ENCODE peak calls at places on chromosome 2, in four cellular contexts. One of them, this sample, is unnamed.

GRCh38 chr2:3837086-3837485 is 133.7 kb downstream of the DCDC2C start:
- DNase-seq in HCT116: no peak
- DNase-seq in K562: no peak
- DNase-seq in HepG2: no peak
- DNase-seq in this sample: no peak

GRCh38 chr2:201854221-201854801 is 48.0 kb downstream of the CDK15 start:
- DNase-seq in K562: no peak
- DNase-seq in HepG2: no peak
- DNase-seq in HCT116: no peak
- DNase-seq in this sample: no peak

GRCh38 chr2:232336241-232336736 is 42.3 kb upstream of the ALPP start:
- DNase-seq in K562: no peak
- DNase-seq in HepG2: no peak
- DNase-seq in HCT116: no peak
- DNase-seq in this sample: no peak

GRCh38 chr2:1586946-1587840 is 157.1 kb downstream of the PXDN start:
- DNase-seq in HCT116: no peak
- DNase-seq in K562: no peak
- DNase-seq in HepG2: no peak
- DNase-seq in this sample: no peak

GRCh38 chr2:158502984-158503383 is 46.2 kb downstream of the PKP4 start:
- DNase-seq in HepG2: peak
- DNase-seq in HCT116: no peak
- DNase-seq in K562: no peak
- DNase-seq in this sample: no peak

GRCh38 chr2:134736167-134736885 is 17.5 kb upstream of the TMEM163 start:
- DNase-seq in K562: no peak
- DNase-seq in HCT116: peak
- DNase-seq in HepG2: no peak
- DNase-seq in this sample: no peak

GRCh38 chr2:33378551-33379220 is 97.8 kb upstream of the RASGRP3 start:
- DNase-seq in HepG2: no peak
- DNase-seq in K562: no peak
- DNase-seq in HCT116: no peak
- DNase-seq in this sample: no peak

GRCh38 chr2:135960598-135961551 is 24.6 kb downstream of the DARS1 start:
- DNase-seq in K562: no peak
- DNase-seq in HepG2: no peak
- DNase-seq in HCT116: no peak
- DNase-seq in this sample: no peak

GRCh38 chr2:62304429-62305417 is 108.8 kb downstream of the B3GNT2 start:
- DNase-seq in K562: peak
- DNase-seq in HCT116: peak
- DNase-seq in HepG2: peak
- DNase-seq in this sample: no peak

GRCh38 chr2:122514451-122514996 is 759.1 kb downstream of the TSN start:
- DNase-seq in HCT116: no peak
- DNase-seq in K562: no peak
- DNase-seq in HepG2: no peak
- DNase-seq in this sample: no peak

GRCh38 chr2:205698556-205699282 is 16.4 kb downstream of the NRP2 start:
- DNase-seq in HepG2: no peak
- DNase-seq in HCT116: no peak
- DNase-seq in K562: no peak
- DNase-seq in this sample: no peak

DNA sequence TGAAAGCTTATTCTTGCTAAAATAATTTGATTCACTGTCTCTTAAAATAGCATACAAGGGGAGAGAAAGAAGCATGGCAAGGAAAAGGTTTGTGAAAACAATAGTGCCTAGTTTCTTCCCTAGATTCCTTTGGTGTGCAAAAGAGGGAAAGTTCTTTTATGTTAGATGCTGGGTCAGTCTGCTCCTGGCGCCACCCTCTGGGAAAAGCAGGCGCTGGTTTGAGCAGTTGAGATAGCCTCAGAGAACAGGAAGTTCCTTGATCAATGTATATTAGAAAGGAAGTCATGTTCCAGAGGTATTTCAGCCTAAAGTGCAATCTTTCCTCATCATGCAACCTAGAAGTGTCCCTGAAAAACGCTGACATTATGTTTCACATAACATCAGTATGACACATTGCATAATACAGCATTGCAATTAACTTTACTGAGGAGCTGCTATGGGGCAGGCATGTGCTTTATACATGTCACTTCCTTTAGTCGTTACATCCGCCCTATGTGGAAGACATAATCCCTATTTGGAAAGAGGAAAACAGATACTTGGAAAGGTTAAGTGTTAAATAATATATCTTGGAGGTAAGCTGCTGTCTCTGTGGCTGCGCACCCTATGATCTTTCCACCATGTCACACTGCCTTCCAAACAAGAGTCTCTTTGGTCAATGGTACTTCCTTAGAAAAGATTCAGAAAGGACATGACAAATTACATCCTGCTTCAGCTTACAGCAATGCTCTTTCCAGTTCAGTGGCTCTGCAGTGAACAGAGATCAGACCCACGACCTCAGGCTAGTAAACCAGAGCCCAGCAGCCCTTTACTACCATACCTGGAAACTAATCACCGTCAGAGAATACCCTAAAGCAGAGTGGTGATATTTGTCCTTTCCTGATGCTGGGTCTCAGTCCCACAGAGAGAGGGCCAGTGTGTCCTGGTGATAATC is 369.7 kb downstream of the RAD51AP2 start:
- DNase-seq in HCT116: peak
- DNase-seq in HepG2: peak
- DNase-seq in K562: no peak
- DNase-seq in this sample: no peak
- TF ChIP-seq POLR2AphosphoS5 in HCT116: no peak
- TF ChIP-seq POLR2AphosphoS5 in HepG2: no peak
- TF ChIP-seq POLR2AphosphoS5 in K562: no peak
- TF ChIP-seq POLR2AphosphoS5 in this sample: no peak

GRCh38 chr2:42359894-42360483 is 1.0 kb downstream of the COX7A2L start:
- DNase-seq in K562: peak
- DNase-seq in HepG2: no peak
- DNase-seq in HCT116: no peak
- DNase-seq in this sample: no peak

GRCh38 chr2:42360890-42361727 is at the start of gene COX7A2L:
- DNase-seq in HCT116: peak
- DNase-seq in HepG2: peak
- DNase-seq in K562: peak
- DNase-seq in this sample: peak

GRCh38 chr2:42361728-42362298 is 796 bp upstream of the COX7A2L start:
- DNase-seq in K562: no peak
- DNase-seq in HCT116: no peak
- DNase-seq in HepG2: no peak
- DNase-seq in this sample: no peak

GRCh38 chr2:42360493-42360889 is 526 bp downstream of the COX7A2L start:
- DNase-seq in HepG2: no peak
- DNase-seq in HCT116: no peak
- DNase-seq in K562: no peak
- DNase-seq in this sample: no peak

GRCh38 chr2:42359304-42359749 is 1.7 kb downstream of the COX7A2L start:
- DNase-seq in K562: no peak
- DNase-seq in HCT116: no peak
- DNase-seq in HepG2: no peak
- DNase-seq in this sample: peak
- H3K4me3 ChIP-seq in K562: peak
- H3K4me3 ChIP-seq in HCT116: peak
- H3K4me3 ChIP-seq in HepG2: peak
- H3K4me3 ChIP-seq in this sample: peak

GRCh38 chr2:139296672-139297209 is 516.6 kb upstream of the NXPH2 start:
- DNase-seq in HepG2: no peak
- DNase-seq in HCT116: no peak
- DNase-seq in K562: no peak
- DNase-seq in this sample: no peak
- TF ChIP-seq TCF7L2 in HepG2: no peak
- TF ChIP-seq TCF7L2 in HCT116: no peak
- TF ChIP-seq TCF7L2 in K562: no peak
- TF ChIP-seq TCF7L2 in this sample: no peak

DNA sequence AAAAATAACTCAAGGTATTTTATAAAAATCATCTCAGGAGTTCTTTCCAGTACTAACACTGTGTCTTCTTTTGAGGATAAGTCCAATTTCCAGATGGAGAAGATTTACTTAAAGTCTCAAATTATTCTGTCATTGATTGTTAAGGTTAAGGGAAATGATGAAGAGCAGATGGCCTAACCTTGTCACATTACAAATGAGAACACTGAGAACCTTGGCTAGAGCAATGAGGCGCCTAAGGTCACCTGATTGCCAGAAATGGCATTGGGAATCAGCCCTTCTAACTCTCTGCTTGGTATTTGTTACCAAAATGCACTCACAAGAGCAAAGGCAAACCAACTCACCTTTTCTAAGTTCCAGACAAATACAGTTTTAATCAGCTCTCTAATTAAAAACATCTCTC is 835.1 kb downstream of the RNF144A start:
- DNase-seq in K562: no peak
- DNase-seq in HepG2: no peak
- DNase-seq in HCT116: no peak
- DNase-seq in this sample: no peak
- TF ChIP-seq POLR2AphosphoS5 in K562: no peak
- TF ChIP-seq POLR2AphosphoS5 in HepG2: no peak
- TF ChIP-seq POLR2AphosphoS5 in HCT116: no peak
- TF ChIP-seq POLR2AphosphoS5 in this sample: no peak

DNA sequence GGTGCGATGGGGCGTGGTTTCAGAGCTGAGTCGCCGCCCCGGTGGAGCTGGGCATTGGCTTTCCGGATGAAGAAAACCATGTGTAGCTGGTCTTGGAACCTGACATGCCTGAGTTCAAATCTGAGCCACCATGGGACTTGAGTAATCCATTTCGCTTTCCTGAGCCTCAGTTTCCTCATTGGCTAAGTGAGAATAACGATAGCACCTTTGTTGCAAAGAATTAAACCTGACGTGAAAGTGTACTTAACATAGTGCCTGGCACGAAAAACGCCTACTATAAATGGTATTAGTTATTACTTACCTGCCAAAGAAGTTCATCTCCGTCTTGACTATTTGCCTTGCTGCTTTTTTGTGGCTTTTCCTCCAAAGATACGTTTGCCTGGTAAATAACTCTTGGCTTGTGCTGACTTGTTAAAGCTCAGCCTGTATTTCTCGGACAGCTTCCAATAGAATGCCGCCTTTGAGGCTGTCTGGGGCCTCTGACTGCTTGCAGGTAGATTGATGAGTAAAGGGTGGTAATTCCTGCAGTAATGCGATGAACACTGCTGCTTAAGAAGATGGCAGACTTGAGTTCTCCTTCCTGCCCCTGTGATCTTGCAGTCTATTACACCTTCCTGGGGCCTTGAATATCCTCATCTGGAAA is 1.3 kb downstream of the CDCA7 start:
- DNase-seq in HepG2: peak
- DNase-seq in K562: no peak
- DNase-seq in HCT116: no peak
- DNase-seq in this sample: no peak
- H3K4me3 ChIP-seq in HepG2: peak
- H3K4me3 ChIP-seq in K562: peak
- H3K4me3 ChIP-seq in HCT116: peak
- H3K4me3 ChIP-seq in this sample: peak

DNA sequence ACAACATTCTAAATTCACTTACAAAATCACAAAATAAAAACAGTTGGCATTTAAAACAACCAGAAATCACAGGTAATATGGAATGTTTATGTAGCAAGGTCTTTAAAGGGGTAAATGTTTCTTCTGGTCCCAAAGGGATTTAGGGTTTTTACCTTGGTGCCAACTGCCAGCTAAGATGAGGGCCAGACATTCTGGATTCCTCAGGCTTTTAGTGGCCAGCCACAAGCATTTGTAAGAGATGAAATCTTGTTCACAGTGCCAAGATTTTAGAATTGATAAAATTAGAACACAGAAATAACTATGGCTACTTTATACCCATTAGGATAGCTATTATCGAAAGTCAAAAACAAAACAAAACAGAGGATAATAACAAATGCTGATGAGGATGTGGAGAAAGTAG is 60.4 kb upstream of the CDKL4 start:
- DNase-seq in HCT116: no peak
- DNase-seq in K562: no peak
- DNase-seq in HepG2: no peak
- DNase-seq in this sample: no peak
- TF ChIP-seq TCF7L2 in HCT116: no peak
- TF ChIP-seq TCF7L2 in K562: no peak
- TF ChIP-seq TCF7L2 in HepG2: no peak
- TF ChIP-seq TCF7L2 in this sample: no peak

DNA sequence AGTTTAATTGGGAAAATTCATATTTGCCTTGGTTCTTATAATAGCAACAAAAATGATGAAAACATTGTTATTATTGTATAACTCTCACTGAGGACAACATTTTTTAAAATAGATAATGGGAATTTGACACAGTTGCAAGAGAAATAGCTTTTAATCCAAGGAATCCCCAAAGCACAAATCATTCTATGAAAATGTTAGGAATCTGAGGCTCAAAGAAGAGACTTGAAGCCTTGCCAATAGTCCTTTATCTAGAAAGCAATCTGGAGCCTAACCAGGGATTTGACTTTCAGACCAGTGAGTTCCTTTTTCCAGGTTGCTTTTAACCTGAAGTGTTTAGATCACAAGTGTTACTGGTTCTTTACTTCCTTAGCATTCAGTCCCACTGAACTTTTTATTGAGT is 574.4 kb upstream of the ZEB2 start:
- DNase-seq in HepG2: no peak
- DNase-seq in K562: no peak
- DNase-seq in HCT116: no peak
- DNase-seq in this sample: no peak
- TF ChIP-seq POLR2AphosphoS5 in HepG2: no peak
- TF ChIP-seq POLR2AphosphoS5 in K562: no peak
- TF ChIP-seq POLR2AphosphoS5 in HCT116: no peak
- TF ChIP-seq POLR2AphosphoS5 in this sample: no peak